ENCODE peak calls at places on chromosomes 5 and 9, in nine cellular contexts. B is thoracic aorta, Z is upper lobe of right lung, W is colonic mucosa, Q is left ventricle myocardium inferior, G is dorsolateral prefrontal cortex, T is A549, I is fibroblast of lung, H is breast epithelium. O is an unnamed sample.

GRCh38 chr5:139795074-139796001 is at the start of gene PSD2:
- DNase-seq in H (no peak), G (peak; percentile 56), B (no peak), Z (no peak), W (no peak), I (peak; percentile 16), T (no peak), Q (peak; percentile 22), O (peak; percentile 15)

GRCh38 chr5:107855171-107855570 is 184.4 kb upstream of the EFNA5 start:
- DNase-seq in W (no peak), H (no peak), I (no peak), G (no peak), B (no peak), T (peak; percentile 1), Z (no peak), Q (no peak), O (no peak)

GRCh38 chr5:7759257-7759871 is 91.6 kb downstream of the CFAP90 start:
- DNase-seq in Z (no peak), I (no peak), Q (no peak), T (no peak), G (no peak), B (no peak), H (no peak), W (no peak), O (no peak)

GRCh38 chr9:134648701-134649525 is 7.3 kb downstream of the COL5A1 start:
- DNase-seq in W (no peak), T (no peak), Q (peak; percentile 11), I (peak; percentile 84), G (no peak), Z (no peak), B (no peak), H (no peak), O (no peak)

GRCh38 chr5:19923742-19924141 is 64.3 kb downstream of the CDH18 start:
- DNase-seq in Z (no peak), G (no peak), B (no peak), H (no peak), Q (no peak), T (no peak), I (no peak), W (no peak), O (no peak)

GRCh38 chr5:159184858-159185381 is 24.4 kb downstream of the RNF145 start:
- DNase-seq in B (no peak), T (peak; percentile 65), G (no peak), Q (no peak), Z (no peak), I (peak; percentile 97), H (no peak), W (no peak), O (no peak)

GRCh38 chr5:125835293-125836172 is 587.7 kb upstream of the GRAMD2B start:
- DNase-seq in Q (peak; percentile 20), H (no peak), B (no peak), G (peak; percentile 46), W (peak; percentile 32), Z (peak; percentile 63), I (peak; percentile 51), T (peak; percentile 31), O (peak; percentile 27)

GRCh38 chr9:92971121-92971520 is 23.8 kb downstream of the FGD3 start:
- DNase-seq in W (no peak), T (no peak), B (no peak), I (no peak), H (peak; percentile 22), Q (no peak), Z (peak; percentile 7), G (no peak), O (no peak)

GRCh38 chr5:116360008-116360853 is 214.4 kb downstream of the SEMA6A start:
- DNase-seq in H (no peak), Q (peak; percentile 77), Z (no peak), I (peak; percentile 13), B (no peak), W (no peak), G (peak; percentile 75), T (no peak), O (peak; percentile 46)

GRCh38 chr5:54885636-54886035 is 99.8 kb downstream of the ESM1 start:
- DNase-seq in T (no peak), W (no peak), Q (no peak), H (no peak), Z (no peak), I (no peak), B (no peak), G (no peak), O (no peak)

GRCh38 chr5:152144556-152144955 is 219.9 kb upstream of the GLRA1 start:
- DNase-seq in W (no peak), Q (no peak), T (no peak), G (no peak), B (no peak), H (no peak), I (no peak), Z (no peak), O (no peak)
- H3K27ac ChIP-seq in W (no peak overlapping the region), Q (no peak overlapping the region), T (no peak overlapping the region), G (no peak overlapping the region), B (no peak overlapping the region), H (no peak overlapping the region), I (no peak overlapping the region), Z (no peak overlapping the region), O (no peak overlapping the region)

GRCh38 chr5:14189680-14190079 is 46.5 kb downstream of the TRIO start:
- DNase-seq in G (no peak), Z (no peak), W (no peak), I (no peak), B (no peak), Q (no peak), T (no peak), H (no peak), O (no peak)
- H3K27ac ChIP-seq in G (peak overlapping the region; percentile 68), Z (no peak overlapping the region), W (peak overlapping the region; percentile 14), I (peak overlapping the region; percentile 86), B (peak overlapping the region; percentile 98), Q (peak overlapping the region; percentile 72), T (peak overlapping the region; percentile 79), H (peak overlapping the region; percentile 21), O (no peak overlapping the region)

GRCh38 chr5:132677191-132677590 is 3.4 kb downstream of the IL4 start:
- DNase-seq in B (peak; percentile 68), W (peak; percentile 10), Z (peak; percentile 82), I (peak; percentile 95), Q (no peak), G (no peak), H (no peak), T (peak; percentile 86), O (no peak)
- H3K27ac ChIP-seq in B (peak overlapping the region; percentile 91), W (no peak overlapping the region), Z (peak overlapping the region; percentile 45), I (peak overlapping the region; percentile 34), Q (no peak overlapping the region), G (no peak overlapping the region), H (no peak overlapping the region), T (no peak overlapping the region), O (no peak overlapping the region)

GRCh38 chr9:79654591-79654990 is 82.8 kb downstream of the TLE4 start:
- DNase-seq in Q (no peak), B (no peak), H (no peak), W (no peak), G (no peak), T (no peak), Z (no peak), I (no peak), O (no peak)
- H3K27ac ChIP-seq in Q (no peak overlapping the region), B (no peak overlapping the region), H (no peak overlapping the region), W (no peak overlapping the region), G (no peak overlapping the region), T (no peak overlapping the region), Z (no peak overlapping the region), I (no peak overlapping the region), O (no peak overlapping the region)

GRCh38 chr5:151040211-151040747 is 19.9 kb downstream of the GPX3 start:
- DNase-seq in I (peak; percentile 21), T (peak; percentile 64), H (no peak), Q (peak; percentile 13), B (no peak), W (no peak), Z (no peak), G (no peak), O (no peak)

GRCh38 chr5:151037561-151038291 is 17.3 kb downstream of the GPX3 start:
- DNase-seq in Q (no peak), W (no peak), H (no peak), G (no peak), I (peak; percentile 69), Z (no peak), B (no peak), T (no peak), O (no peak)

GRCh38 chr5:151038292-151038745 is 17.9 kb downstream of the GPX3 start:
- DNase-seq in Q (no peak), W (no peak), Z (no peak), G (no peak), T (no peak), I (no peak), B (no peak), H (no peak), O (no peak)

GRCh38 chr5:151038801-151039238 is 18.4 kb downstream of the GPX3 start:
- DNase-seq in B (no peak), T (no peak), W (no peak), H (no peak), G (no peak), Z (no peak), Q (no peak), I (peak; percentile 30), O (peak; percentile 52)

GRCh38 chr5:151039665-151040064 is 19.3 kb downstream of the GPX3 start:
- DNase-seq in B (no peak), H (no peak), T (no peak), I (no peak), Z (no peak), W (no peak), Q (no peak), G (no peak), O (no peak)
- H3K27ac ChIP-seq in B (no peak overlapping the region), H (peak overlapping the region; percentile 72), T (peak overlapping the region; percentile 36), I (no peak overlapping the region), Z (peak overlapping the region; percentile 78), W (no peak overlapping the region), Q (peak overlapping the region; percentile 80), G (no peak overlapping the region), O (no peak overlapping the region)

DNA sequence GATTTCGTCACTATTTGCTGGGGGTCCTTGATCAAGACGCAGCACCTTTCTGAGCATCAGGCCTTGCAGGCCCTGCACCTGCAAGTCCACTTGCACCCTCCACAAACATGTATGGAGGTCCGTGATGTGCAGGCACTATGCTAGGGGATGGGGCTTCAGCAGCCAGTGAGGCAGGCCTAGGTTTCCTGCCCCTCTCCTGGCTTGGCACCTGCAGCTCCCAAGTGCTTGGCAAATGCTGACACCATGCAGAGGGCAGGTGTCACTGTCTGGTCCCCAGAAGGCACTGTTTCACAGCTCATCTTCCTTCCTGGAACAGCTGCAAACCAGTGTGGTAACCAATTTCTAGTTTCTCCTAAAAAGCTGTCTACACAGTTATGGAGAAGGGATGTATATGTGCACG is 29.7 kb downstream of the ADAM19 start:
- DNase-seq in W (no peak), H (no peak), T (no peak), G (no peak), I (no peak), B (no peak), Q (no peak), Z (no peak), O (no peak)
- H3K27ac ChIP-seq in W (no peak overlapping the region), H (no peak overlapping the region), T (no peak overlapping the region), G (no peak overlapping the region), I (no peak overlapping the region), B (no peak overlapping the region), Q (peak overlapping the region; percentile 68), Z (no peak overlapping the region), O (no peak overlapping the region)

O was measured in caudate nucleus.